ENCODE peak calls at places on chromosomes 6 and 20, in ten cellular contexts. D, L, U, Y, G, P, N, V, K and I are unnamed samples.

GRCh38 chr6:159809149-159809548 is 9.1 kb downstream of the PNLDC1 start:
- DNase-seq in D (no peak), V (no peak), N (no peak), U (no peak), Y (no peak), L (no peak), G (no peak), K (no peak), P (no peak), I (no peak)

GRCh38 chr6:158531970-158532369 is 27.9 kb upstream of the TMEM181 start:
- DNase-seq in G (no peak), U (no peak), Y (no peak), K (no peak), D (no peak), L (no peak), V (no peak), N (no peak), P (no peak), I (no peak)

GRCh38 chr6:157561929-157562810 is 181.2 kb downstream of the ZDHHC14 start:
- DNase-seq in D (no peak), K (no peak), V (no peak), N (no peak), G (no peak), P (no peak), L (no peak), U (no peak), Y (no peak), I (no peak)

GRCh38 chr6:72414648-72415047 is 207.2 kb upstream of the KCNQ5 start:
- DNase-seq in Y (no peak), N (no peak), L (no peak), P (no peak), U (no peak), G (no peak), D (no peak), K (no peak), V (no peak), I (no peak)

GRCh38 chr6:112691289-112691688 is 344.2 kb downstream of the RFPL4B start:
- DNase-seq in V (no peak), K (no peak), L (no peak), Y (no peak), N (peak; percentile 37), G (no peak), P (peak; percentile 94), D (no peak), U (no peak), I (no peak)

GRCh38 chr6:161544801-161545490 is 271.1 kb upstream of the AGPAT4 start:
- DNase-seq in P (no peak), Y (no peak), L (no peak), U (no peak), K (no peak), D (no peak), G (no peak), V (no peak), N (no peak), I (no peak)

GRCh38 chr20:62704341-62704948 is 4.2 kb upstream of the NTSR1 start:
- DNase-seq in G (peak; percentile 89), K (no peak), N (peak; percentile 78), U (no peak), P (peak; percentile 66), Y (no peak), V (peak; percentile 10), D (no peak), L (no peak), I (no peak)

GRCh38 chr6:215335-216034 is 76.8 kb upstream of the DUSP22 start:
- DNase-seq in N (no peak), G (no peak), L (peak; percentile 42), Y (no peak), P (no peak), V (no peak), D (no peak), U (no peak), K (peak; percentile 32), I (peak; percentile 23)

GRCh38 chr6:106027316-106027715 is 58.8 kb upstream of the PRDM1 start:
- DNase-seq in V (no peak), P (no peak), G (no peak), N (no peak), Y (no peak), D (no peak), U (no peak), K (no peak), L (no peak), I (no peak)

GRCh38 chr6:44969446-44970175 is 358.5 kb upstream of the RUNX2 start:
- DNase-seq in K (no peak), P (no peak), D (peak; percentile 13), G (no peak), L (no peak), N (no peak), U (no peak), Y (no peak), V (no peak), I (no peak)

GRCh38 chr6:87929843-87930288 is 117.8 kb upstream of the SPACA1 start:
- DNase-seq in U (peak; percentile 42), L (peak; percentile 19), N (peak; percentile 53), Y (no peak), P (peak; percentile 79), D (peak; percentile 40), K (peak; percentile 13), G (peak; percentile 79), V (peak; percentile 89), I (peak; percentile 26)

GRCh38 chr6:166474721-166475565 is 92.2 kb upstream of the MPC1 start:
- DNase-seq in K (no peak), Y (no peak), P (peak; percentile 17), L (no peak), G (no peak), N (no peak), V (no peak), U (no peak), D (no peak), I (no peak)

GRCh38 chr20:37422791-37423286 is 76.9 kb downstream of the SRC start:
- DNase-seq in U (no peak), K (no peak), Y (no peak), P (no peak), D (no peak), G (no peak), N (no peak), V (no peak), L (no peak), I (no peak)

GRCh38 chr20:22410556-22411130 is 173.7 kb downstream of the FOXA2 start:
- DNase-seq in Y (no peak), G (no peak), K (no peak), N (no peak), L (no peak), V (no peak), P (no peak), D (no peak), U (no peak), I (no peak)

GRCh38 chr6:11223296-11223695 is 9.2 kb downstream of the NEDD9 start:
- DNase-seq in D (no peak), Y (no peak), U (no peak), P (no peak), K (no peak), L (no peak), V (no peak), N (no peak), G (no peak), I (no peak)

GRCh38 chr20:32282461-32282860 is 5.0 kb downstream of the KIF3B start:
- DNase-seq in K (no peak), L (no peak), Y (no peak), G (peak; percentile 46), V (peak; percentile 77), P (no peak), U (no peak), D (no peak), N (no peak), I (no peak)

GRCh38 chr6:133553652-133554051 is 312.5 kb downstream of the EYA4 start:
- DNase-seq in N (peak; percentile 56), Y (no peak), G (peak; percentile 28), U (peak; percentile 12), D (no peak), L (no peak), V (peak; percentile 66), P (peak; percentile 54), K (no peak), I (no peak)

GRCh38 chr20:6162239-6162638 is 39.4 kb upstream of the FERMT1 start:
- DNase-seq in L (no peak), U (no peak), P (peak; percentile 78), Y (no peak), V (no peak), N (no peak), K (no peak), G (no peak), D (no peak), I (no peak)

GRCh38 chr6:43074847-43075741 is 1.0 kb upstream of the PTK7 start:
- DNase-seq in D (no peak), K (no peak), U (no peak), Y (no peak), V (no peak), P (peak; percentile 42), N (peak; percentile 84), G (no peak), L (no peak), I (no peak)